ENCODE peak calls at places on chromosomes 5 and 9, in ten cellular contexts. Y is AG10803; P is hepatic stellate cell; X is non-pigmented ciliary epithelial cell; L is HFFc6; B is ELR; N is effector CD8-positive, alpha-beta T cell; O is lung; D is kidney glomerular epithelial cell; H is effector memory CD4-positive, alpha-beta T cell. T is an unnamed sample.

GRCh38 chr5:177552839-177553455 is 1.4 kb downstream of the FAM193B start:
- DNase-seq in Y (peak; percentile 28), P (peak; percentile 65), X (no peak), L (no peak), B (peak; percentile 58), N (no peak), O (no peak), D (peak; percentile 0), H (no peak), T (no peak)

GRCh38 chr5:64872044-64872443 is 103.3 kb downstream of the CWC27 start:
- DNase-seq in Y (no peak), P (no peak), X (no peak), L (peak; percentile 23), B (peak; percentile 72), N (no peak), O (no peak), D (peak; percentile 15), H (no peak), T (no peak)

GRCh38 chr5:104016650-104017049 is 454.1 kb upstream of the NUDT12 start:
- DNase-seq in Y (peak; percentile 2), P (peak; percentile 2), X (peak; percentile 2), L (no peak), B (peak; percentile 83), N (no peak), O (no peak), D (no peak), H (no peak), T (no peak)

GRCh38 chr5:132116072-132116471 is 42.5 kb downstream of the CSF2 start:
- DNase-seq in Y (no peak), P (no peak), X (no peak), L (no peak), B (no peak), N (no peak), O (no peak), D (no peak), H (no peak), T (no peak)

GRCh38 chr9:83675466-83675865 is 32.3 kb downstream of the UBQLN1 start:
- DNase-seq in Y (no peak), P (no peak), X (no peak), L (no peak), B (peak; percentile 16), N (no peak), O (no peak), D (peak; percentile 20), H (no peak), T (no peak)

GRCh38 chr9:22446950-22447606 is 454 bp downstream of the DMRTA1 start:
- DNase-seq in Y (peak; percentile 14), P (peak; percentile 50), X (no peak), L (no peak), B (peak; percentile 59), N (no peak), O (peak; percentile 57), D (peak; percentile 39), H (no peak), T (peak; percentile 64)

GRCh38 chr9:73743826-73744225 is 592.2 kb downstream of the ANXA1 start:
- DNase-seq in Y (no peak), P (no peak), X (peak; percentile 11), L (no peak), B (peak; percentile 33), N (no peak), O (no peak), D (peak; percentile 14), H (no peak), T (no peak)

GRCh38 chr9:125586173-125586512 is 120.9 kb downstream of the MAPKAP1 start:
- DNase-seq in Y (no peak), P (no peak), X (no peak), L (no peak), B (no peak), N (no peak), O (no peak), D (no peak), H (no peak), T (peak; percentile 19)

GRCh38 chr5:126998201-126998631 is 32.1 kb downstream of the MARCHF3 start:
- DNase-seq in Y (peak; percentile 70), P (no peak), X (no peak), L (no peak), B (peak; percentile 33), N (no peak), O (no peak), D (no peak), H (no peak), T (no peak)

GRCh38 chr5:57841671-57842375 is 359.2 kb upstream of the ACTBL2 start:
- DNase-seq in Y (peak; percentile 99), P (peak; percentile 82), X (peak; percentile 98), L (peak; percentile 85), B (peak; percentile 98), N (no peak), O (no peak), D (peak; percentile 99), H (no peak), T (no peak)

GRCh38 chr9:121564861-121565260 is 65.2 kb upstream of the GGTA1 start:
- DNase-seq in Y (no peak), P (no peak), X (no peak), L (no peak), B (no peak), N (no peak), O (no peak), D (no peak), H (no peak), T (no peak)

T was measured in NCI-H1105.